ENCODE peak calls at places on chromosomes 6 and 20, in four cellular contexts. P is stimulated activated CD4-positive, alpha-beta T cell treated with anti-CD3 and anti-CD28 coated beads, Interleukin-12 subunit alpha, Interleukin-12 subunit beta, amount 100 ng/mL, for 4 hours; K is epithelial cell of proximal tubule; H is NCI-H2171. E is an unnamed sample.

GRCh38 chr6:11616200-11616611 is 78.7 kb downstream of the TMEM170B start:
- DNase-seq in P (no peak), K (peak), H (no peak), E (no peak)

GRCh38 chr6:159464827-159465226 is 228.2 kb downstream of the SOD2 start:
- DNase-seq in P (no peak), K (no peak), H (no peak), E (no peak)

GRCh38 chr6:118387921-118388701 is 160.0 kb upstream of the PLN start:
- DNase-seq in P (no peak), K (no peak), H (no peak), E (peak)

GRCh38 chr6:100512203-100512862 is 47.6 kb upstream of the SIM1 start:
- DNase-seq in P (no peak), K (no peak), H (no peak), E (no peak)

GRCh38 chr20:46830886-46831632 is 63.6 kb upstream of the EYA2 start:
- DNase-seq in P (no peak), K (no peak), H (no peak), E (no peak)

GRCh38 chr20:47315339-47315662 is 41.2 kb downstream of the ZMYND8 start:
- DNase-seq in P (no peak), K (no peak), H (peak), E (no peak)

GRCh38 chr6:8543714-8544113 is 108.4 kb upstream of the SLC35B3 start:
- DNase-seq in P (no peak), K (no peak), H (no peak), E (no peak)

GRCh38 chr20:25486377-25486776 is 78.9 kb downstream of the GINS1 start:
- DNase-seq in P (no peak), K (no peak), H (peak), E (no peak)

GRCh38 chr6:28747631-28748157 is 176.1 kb downstream of the TRIM27 start:
- DNase-seq in P (no peak), K (peak), H (no peak), E (no peak)

GRCh38 chr6:13358486-13358885 is 30.1 kb upstream of the TBC1D7 start:
- DNase-seq in P (no peak), K (no peak), H (no peak), E (no peak)

GRCh38 chr6:29649701-29650673 is 6.9 kb upstream of the MOG start:
- DNase-seq in P (peak), K (peak), H (peak), E (peak)

GRCh38 chr6:165937564-165938358 is 229.9 kb downstream of the TBXT start:
- DNase-seq in P (no peak), K (no peak), H (no peak), E (no peak)

GRCh38 chr6:32457054-32457453 is 17.4 kb downstream of the HLA-DRA start:
- DNase-seq in P (no peak), K (no peak), H (no peak), E (no peak)

GRCh38 chr20:47067776-47068175 is 173.1 kb downstream of the EYA2 start:
- DNase-seq in P (no peak), K (no peak), H (no peak), E (no peak)

GRCh38 chr6:7087066-7087465 is 20.7 kb upstream of the RREB1 start:
- DNase-seq in P (no peak), K (no peak), H (no peak), E (no peak)

GRCh38 chr6:142218441-142218840 is 71.4 kb downstream of the VTA1 start:
- DNase-seq in P (no peak), K (no peak), H (no peak), E (no peak)

GRCh38 chr6:32840604-32841246 is 2.2 kb upstream of the TAP2 start:
- DNase-seq in P (peak), K (no peak), H (no peak), E (no peak)

GRCh38 chr20:43726811-43727338 is at the start of gene GTSF1L:
- DNase-seq in P (no peak), K (no peak), H (no peak), E (no peak)

GRCh38 chr6:124907596-124907995 is 54.6 kb upstream of the RNF217 start:
- DNase-seq in P (no peak), K (no peak), H (no peak), E (no peak)

GRCh38 chr20:36441027-36441414 is 100.3 kb upstream of the MYL9 start:
- DNase-seq in P (no peak), K (no peak), H (no peak), E (no peak)

GRCh38 chr6:20331625-20332024 is 70.1 kb upstream of the E2F3 start:
- DNase-seq in P (no peak), K (no peak), H (no peak), E (no peak)

GRCh38 chr6:113120214-113120576 is 737.0 kb upstream of the MARCKS start:
- DNase-seq in P (no peak), K (peak), H (no peak), E (peak)

GRCh38 chr20:52103469-52103910 is 88.1 kb downstream of the ZFP64 start:
- DNase-seq in P (no peak), K (no peak), H (no peak), E (no peak)

GRCh38 chr6:42819803-42820508 is 38.1 kb downstream of the BICRAL start:
- DNase-seq in P (no peak), K (no peak), H (no peak), E (no peak)

GRCh38 chr6:137823826-137824501 is 43.1 kb upstream of the TNFAIP3 start:
- DNase-seq in P (peak), K (no peak), H (peak), E (no peak)

GRCh38 chr20:38212806-38213606 is 47.5 kb downstream of the KIAA1755 start:
- DNase-seq in P (no peak), K (no peak), H (no peak), E (no peak)

GRCh38 chr6:90409700-90410099 is 113.1 kb upstream of the BACH2 start:
- DNase-seq in P (no peak), K (no peak), H (no peak), E (no peak)

GRCh38 chr6:97774973-97775372 is 492.0 kb upstream of the MMS22L start:
- DNase-seq in P (no peak), K (no peak), H (no peak), E (no peak)

GRCh38 chr6:21091411-21091810 is 502.1 kb upstream of the SOX4 start:
- DNase-seq in P (no peak), K (no peak), H (no peak), E (no peak)

GRCh38 chr6:132712366-132712765 is 1.5 kb downstream of the VNN1 start:
- DNase-seq in P (no peak), K (peak), H (no peak), E (peak)

GRCh38 chr6:108766419-108766818 is 81.8 kb upstream of the ARMC2 start:
- DNase-seq in P (no peak), K (no peak), H (no peak), E (no peak)

GRCh38 chr6:42100029-42100901 is 42.2 kb downstream of the C6orf132 start:
- DNase-seq in P (no peak), K (no peak), H (no peak), E (no peak)

GRCh38 chr6:134235937-134236751 is 81.8 kb downstream of the SGK1 start:
- DNase-seq in P (peak), K (peak), H (no peak), E (peak)

GRCh38 chr20:62359491-62360121 is 7.5 kb downstream of the LAMA5 start:
- DNase-seq in P (no peak), K (no peak), H (no peak), E (no peak)